ENCODE peak calls at places on chromosome 2, in nine cellular contexts. Y is SJCRH30; D is endothelial cell of umbilical vein; N is adrenal gland; W is CD8-positive, alpha-beta T cell; K is Panc1; U is heart right ventricle; R is neuronal stem cell; Z is tibial nerve. J is an unnamed sample.

GRCh38 chr2:128457716-128458115 is 139.0 kb upstream of the HS6ST1 start:
- DNase-seq in Y (no peak), D (no peak), N (peak; percentile 33), W (no peak), K (no peak), U (no peak), R (no peak), Z (no peak), J (no peak)

GRCh38 chr2:75698928-75699327 is 11.8 kb downstream of the GCFC2 start:
- DNase-seq in Y (no peak), D (no peak), N (no peak), W (no peak), K (no peak), U (no peak), R (no peak), Z (no peak), J (no peak)

GRCh38 chr2:69163109-69163508 is 150.1 kb downstream of the ANTXR1 start:
- DNase-seq in Y (no peak), D (peak; percentile 68), N (peak; percentile 73), W (no peak), K (peak; percentile 13), U (no peak), R (no peak), Z (no peak), J (no peak)

GRCh38 chr2:42706836-42707235 is 57.1 kb downstream of the OXER1 start:
- DNase-seq in Y (no peak), D (no peak), N (no peak), W (no peak), K (no peak), U (no peak), R (no peak), Z (no peak), J (no peak)

GRCh38 chr2:210955591-210955990 is 399.2 kb downstream of the CPS1 start:
- DNase-seq in Y (no peak), D (peak; percentile 72), N (no peak), W (no peak), K (no peak), U (no peak), R (no peak), Z (no peak), J (no peak)

GRCh38 chr2:105873721-105874120 is 129.0 kb downstream of the NCK2 start:
- DNase-seq in Y (peak; percentile 71), D (peak; percentile 10), N (no peak), W (no peak), K (no peak), U (no peak), R (peak; percentile 27), Z (no peak), J (no peak)

GRCh38 chr2:229901819-229902218 is 20.0 kb downstream of the TRIP12 start:
- DNase-seq in Y (peak; percentile 92), D (peak; percentile 43), N (no peak), W (no peak), K (no peak), U (no peak), R (no peak), Z (no peak), J (no peak)

GRCh38 chr2:128773641-128774319 is 455.1 kb upstream of the HS6ST1 start:
- DNase-seq in Y (no peak), D (no peak), N (no peak), W (no peak), K (no peak), U (no peak), R (no peak), Z (no peak), J (no peak)

GRCh38 chr2:85504434-85505261 is 34.3 kb upstream of the MAT2A start:
- DNase-seq in Y (peak; percentile 99), D (peak; percentile 96), N (peak; percentile 94), W (no peak), K (peak; percentile 87), U (no peak), R (no peak), Z (no peak), J (peak; percentile 83)

GRCh38 chr2:197130318-197130717 is 180.3 kb downstream of the ANKRD44 start:
- DNase-seq in Y (no peak), D (no peak), N (no peak), W (no peak), K (no peak), U (no peak), R (no peak), Z (no peak), J (no peak)

GRCh38 chr2:191638079-191638801 is 39.7 kb upstream of the NABP1 start:
- DNase-seq in Y (peak; percentile 34), D (no peak), N (no peak), W (no peak), K (peak; percentile 73), U (no peak), R (no peak), Z (no peak), J (no peak)

GRCh38 chr2:26222976-26223375 is 21.5 kb downstream of the HADHA start:
- DNase-seq in Y (no peak), D (no peak), N (no peak), W (no peak), K (no peak), U (no peak), R (no peak), Z (no peak), J (no peak)

GRCh38 chr2:54613794-54614257 is 109.6 kb upstream of the EML6 start:
- DNase-seq in Y (no peak), D (peak; percentile 94), N (peak; percentile 81), W (no peak), K (peak; percentile 58), U (no peak), R (no peak), Z (no peak), J (no peak)

GRCh38 chr2:225534697-225535096 is 135.2 kb downstream of the NYAP2 start:
- DNase-seq in Y (no peak), D (no peak), N (no peak), W (no peak), K (no peak), U (no peak), R (no peak), Z (no peak), J (no peak)

GRCh38 chr2:12330916-12331315 is 385.8 kb upstream of the TRIB2 start:
- DNase-seq in Y (no peak), D (no peak), N (no peak), W (no peak), K (no peak), U (no peak), R (no peak), Z (no peak), J (no peak)

GRCh38 chr2:59885536-59885935 is 667.9 kb downstream of the BCL11A start:
- DNase-seq in Y (no peak), D (no peak), N (no peak), W (peak; percentile 27), K (no peak), U (peak; percentile 19), R (no peak), Z (no peak), J (no peak)

GRCh38 chr2:101718993-101719571 is 21.6 kb downstream of the MAP4K4 start:
- DNase-seq in Y (peak; percentile 68), D (no peak), N (no peak), W (no peak), K (no peak), U (no peak), R (no peak), Z (no peak), J (no peak)

GRCh38 chr2:219778189-219778588 is 150.8 kb downstream of the SLC4A3 start:
- DNase-seq in Y (no peak), D (no peak), N (no peak), W (no peak), K (no peak), U (no peak), R (no peak), Z (no peak), J (no peak)

GRCh38 chr2:9627310-9627709 is 3.5 kb downstream of the YWHAQ start:
- DNase-seq in Y (no peak), D (no peak), N (no peak), W (no peak), K (no peak), U (no peak), R (no peak), Z (no peak), J (no peak)

GRCh38 chr2:239596792-239597191 is 196.0 kb upstream of the HDAC4 start:
- DNase-seq in Y (no peak), D (no peak), N (no peak), W (no peak), K (no peak), U (no peak), R (no peak), Z (no peak), J (no peak)
- H3K9me3 ChIP-seq in Y (no peaks in the 10 kb centered on the region), D (peaks cover 3% of the 10 kb centered on the region), N (no peaks in the 10 kb centered on the region), W (no peaks in the 10 kb centered on the region), K (no peaks in the 10 kb centered on the region), U (no peaks in the 10 kb centered on the region), R (peaks cover 4% of the 10 kb centered on the region), Z (no peaks in the 10 kb centered on the region), J (no peaks in the 10 kb centered on the region)

GRCh38 chr2:151030663-151031230 is 230.9 kb downstream of the RBM43 start:
- DNase-seq in Y (no peak), D (no peak), N (no peak), W (no peak), K (no peak), U (no peak), R (no peak), Z (no peak), J (no peak)
- H3K9me3 ChIP-seq in Y (no peaks in the 10 kb centered on the region), D (no peaks in the 10 kb centered on the region), N (no peaks in the 10 kb centered on the region), W (no peaks in the 10 kb centered on the region), K (no peaks in the 10 kb centered on the region), U (no peaks in the 10 kb centered on the region), R (no peaks in the 10 kb centered on the region), Z (no peaks in the 10 kb centered on the region), J (no peaks in the 10 kb centered on the region)

GRCh38 chr2:164969909-164970690 is 14.8 kb upstream of the SLC38A11 start:
- DNase-seq in Y (no peak), D (no peak), N (no peak), W (no peak), K (no peak), U (no peak), R (no peak), Z (no peak), J (no peak)

GRCh38 chr2:164972216-164972615 is 16.9 kb upstream of the SLC38A11 start:
- DNase-seq in Y (no peak), D (no peak), N (no peak), W (no peak), K (no peak), U (no peak), R (no peak), Z (no peak), J (no peak)

GRCh38 chr2:164964744-164965143 is 9.4 kb upstream of the SLC38A11 start:
- DNase-seq in Y (no peak), D (no peak), N (no peak), W (no peak), K (no peak), U (no peak), R (no peak), Z (no peak), J (no peak)

GRCh38 chr2:164967781-164968228 is 12.5 kb upstream of the SLC38A11 start:
- DNase-seq in Y (peak; percentile 20), D (no peak), N (no peak), W (no peak), K (no peak), U (no peak), R (no peak), Z (no peak), J (no peak)

GRCh38 chr2:164967349-164967748 is 12.0 kb upstream of the SLC38A11 start:
- DNase-seq in Y (no peak), D (no peak), N (no peak), W (no peak), K (no peak), U (no peak), R (no peak), Z (no peak), J (no peak)
- H3K9me3 ChIP-seq in Y (no peaks in the 10 kb centered on the region), D (no peaks in the 10 kb centered on the region), N (no peaks in the 10 kb centered on the region), W (no peaks in the 10 kb centered on the region), K (no peaks in the 10 kb centered on the region), U (no peaks in the 10 kb centered on the region), R (no peaks in the 10 kb centered on the region), Z (no peaks in the 10 kb centered on the region), J (no peaks in the 10 kb centered on the region)

GRCh38 chr2:81002906-81003305 is 698.4 kb upstream of the LRRTM1 start:
- DNase-seq in Y (no peak), D (no peak), N (no peak), W (no peak), K (no peak), U (no peak), R (no peak), Z (no peak), J (no peak)
- H3K9me3 ChIP-seq in Y (no peaks in the 10 kb centered on the region), D (peaks cover 6% of the 10 kb centered on the region), N (no peaks in the 10 kb centered on the region), W (no peaks in the 10 kb centered on the region), K (peaks cover 11% of the 10 kb centered on the region), U (peaks cover 85% of the 10 kb centered on the region), R (no peaks in the 10 kb centered on the region), Z (peaks cover 3% of the 10 kb centered on the region), J (no peaks in the 10 kb centered on the region)